ENCODE peak calls at places on chromosomes 12 and 14, in four cellular contexts. X is osteocyte, L is H9, C is neural crest cell. K is an unnamed sample.

GRCh38 chr12:66352197-66352596 is 49.9 kb downstream of the HELB start:
- DNase-seq in X (no peak), C (peak), L (peak), K (no peak)

GRCh38 chr12:87185367-87185766 is 843.8 kb downstream of the C12orf50 start:
- DNase-seq in X (no peak), L (no peak), C (no peak), K (no peak)

GRCh38 chr12:14418526-14418925 is 53.0 kb downstream of the ATF7IP start:
- DNase-seq in X (no peak), C (no peak), L (no peak), K (no peak)

GRCh38 chr12:90899456-90900182 is 55.4 kb downstream of the CCER1 start:
- DNase-seq in X (no peak), L (no peak), C (no peak), K (no peak)

GRCh38 chr12:51139292-51139844 is 33.6 kb downstream of the TFCP2 start:
- DNase-seq in C (no peak), X (no peak), L (no peak), K (no peak)

GRCh38 chr12:132196873-132197390 is 52.7 kb downstream of the NOC4L start:
- DNase-seq in C (no peak), L (no peak), X (no peak), K (no peak)

GRCh38 chr12:55683676-55684075 is 24.0 kb downstream of the ITGA7 start:
- DNase-seq in X (no peak), C (no peak), L (no peak), K (no peak)

GRCh38 chr14:56752428-56752827 is 57.9 kb downstream of the OTX2 start:
- DNase-seq in L (no peak), C (no peak), X (no peak), K (no peak)

GRCh38 chr12:59036973-59037807 is 116.9 kb upstream of the LRIG3 start:
- DNase-seq in C (no peak), L (no peak), X (no peak), K (no peak)

GRCh38 chr12:52127683-52128450 is 48.4 kb downstream of the SMIM41 start:
- DNase-seq in X (no peak), C (no peak), L (no peak), K (no peak)

GRCh38 chr14:56004323-56004722 is 113.9 kb upstream of the PELI2 start:
- DNase-seq in L (no peak), X (no peak), C (no peak), K (no peak)

GRCh38 chr12:99005601-99006000 is 360.5 kb downstream of the APAF1 start:
- DNase-seq in C (no peak), L (no peak), X (no peak), K (no peak)

GRCh38 chr12:122276242-122276641 is 9.9 kb upstream of the VPS33A start:
- DNase-seq in X (no peak), L (no peak), C (no peak), K (no peak)

GRCh38 chr12:131033486-131033885 is 79.8 kb downstream of the ADGRD1 start:
- DNase-seq in L (no peak), C (no peak), X (no peak), K (no peak)

GRCh38 chr14:79352026-79352425 is 859.3 kb downstream of the DIO2 start:
- DNase-seq in C (no peak), L (no peak), X (no peak), K (no peak)

GRCh38 chr14:51396222-51396815 is 156.3 kb downstream of the TMX1 start:
- DNase-seq in L (no peak), X (no peak), C (no peak), K (no peak)